ENCODE peak calls at places on chromosomes 12 and 14, in six cellular contexts. One of them, this sample, is unnamed.

GRCh38 chr12:28622416-28622815 is 432.2 kb downstream of the CCDC91 start:
- DNase-seq in astrocyte: peak; percentile 64
- DNase-seq in left lung: no peak
- DNase-seq in brain microvascular endothelial cell: peak; percentile 30
- DNase-seq in left ventricle myocardium inferior: no peak
- DNase-seq in body of pancreas: no peak
- DNase-seq in this sample: no peak

GRCh38 chr12:21529456-21529855 is 3.4 kb downstream of the SPX start:
- DNase-seq in left lung: no peak
- DNase-seq in astrocyte: no peak
- DNase-seq in brain microvascular endothelial cell: no peak
- DNase-seq in left ventricle myocardium inferior: no peak
- DNase-seq in body of pancreas: peak; percentile 74
- DNase-seq in this sample: no peak

GRCh38 chr12:66538970-66539369 is 139.9 kb downstream of the GRIP1 start:
- DNase-seq in body of pancreas: no peak
- DNase-seq in astrocyte: peak; percentile 49
- DNase-seq in left ventricle myocardium inferior: no peak
- DNase-seq in brain microvascular endothelial cell: no peak
- DNase-seq in left lung: no peak
- DNase-seq in this sample: no peak

GRCh38 chr12:6730169-6730568 is 6.3 kb downstream of the COPS7A start:
- DNase-seq in left lung: no peak
- DNase-seq in left ventricle myocardium inferior: no peak
- DNase-seq in brain microvascular endothelial cell: no peak
- DNase-seq in body of pancreas: no peak
- DNase-seq in astrocyte: no peak
- DNase-seq in this sample: no peak

GRCh38 chr14:60657609-60657983 is 8.3 kb upstream of the SIX1 start:
- DNase-seq in left ventricle myocardium inferior: no peak
- DNase-seq in left lung: no peak
- DNase-seq in astrocyte: no peak
- DNase-seq in body of pancreas: no peak
- DNase-seq in brain microvascular endothelial cell: no peak
- DNase-seq in this sample: no peak

GRCh38 chr12:70070494-70071007 is 172.7 kb upstream of the CNOT2 start:
- DNase-seq in left lung: no peak
- DNase-seq in left ventricle myocardium inferior: no peak
- DNase-seq in body of pancreas: no peak
- DNase-seq in astrocyte: no peak
- DNase-seq in brain microvascular endothelial cell: no peak
- DNase-seq in this sample: no peak

GRCh38 chr12:101995684-101996083 is 66.1 kb downstream of the WASHC3 start:
- DNase-seq in astrocyte: no peak
- DNase-seq in left lung: no peak
- DNase-seq in body of pancreas: no peak
- DNase-seq in left ventricle myocardium inferior: no peak
- DNase-seq in brain microvascular endothelial cell: no peak
- DNase-seq in this sample: no peak

GRCh38 chr12:105831372-105831771 is 307.4 kb downstream of the NUAK1 start:
- DNase-seq in body of pancreas: no peak
- DNase-seq in left lung: no peak
- DNase-seq in astrocyte: no peak
- DNase-seq in left ventricle myocardium inferior: no peak
- DNase-seq in brain microvascular endothelial cell: no peak
- DNase-seq in this sample: no peak

GRCh38 chr12:190881-191280 is 23.1 kb downstream of the SLC6A12 start:
- DNase-seq in left ventricle myocardium inferior: no peak
- DNase-seq in body of pancreas: no peak
- DNase-seq in brain microvascular endothelial cell: no peak
- DNase-seq in astrocyte: no peak
- DNase-seq in left lung: no peak
- DNase-seq in this sample: no peak

GRCh38 chr14:81289516-81289915 is 68.8 kb upstream of the GTF2A1 start:
- DNase-seq in body of pancreas: no peak
- DNase-seq in astrocyte: no peak
- DNase-seq in brain microvascular endothelial cell: no peak
- DNase-seq in left ventricle myocardium inferior: no peak
- DNase-seq in left lung: no peak
- DNase-seq in this sample: no peak

GRCh38 chr12:252634-253033 is 10.0 kb downstream of the SLC6A13 start:
- DNase-seq in body of pancreas: no peak
- DNase-seq in brain microvascular endothelial cell: no peak
- DNase-seq in left ventricle myocardium inferior: no peak
- DNase-seq in astrocyte: no peak
- DNase-seq in left lung: no peak
- DNase-seq in this sample: no peak

GRCh38 chr12:117294206-117294605 is 67.2 kb downstream of the NOS1 start:
- DNase-seq in astrocyte: no peak
- DNase-seq in left ventricle myocardium inferior: no peak
- DNase-seq in body of pancreas: no peak
- DNase-seq in brain microvascular endothelial cell: no peak
- DNase-seq in left lung: no peak
- DNase-seq in this sample: no peak

GRCh38 chr12:13435535-13435934 is 239.0 kb downstream of the EMP1 start:
- DNase-seq in left ventricle myocardium inferior: no peak
- DNase-seq in brain microvascular endothelial cell: peak; percentile 9
- DNase-seq in left lung: no peak
- DNase-seq in astrocyte: no peak
- DNase-seq in body of pancreas: no peak
- DNase-seq in this sample: no peak

GRCh38 chr12:52614381-52615207 is 3.8 kb downstream of the KRT73 start:
- DNase-seq in brain microvascular endothelial cell: no peak
- DNase-seq in left ventricle myocardium inferior: no peak
- DNase-seq in astrocyte: no peak
- DNase-seq in body of pancreas: no peak
- DNase-seq in left lung: no peak
- DNase-seq in this sample: no peak

GRCh38 chr14:94548131-94548998 is 12.9 kb upstream of the SERPINA4 start:
- DNase-seq in left lung: no peak
- DNase-seq in astrocyte: no peak
- DNase-seq in body of pancreas: no peak
- DNase-seq in left ventricle myocardium inferior: no peak
- DNase-seq in brain microvascular endothelial cell: no peak
- DNase-seq in this sample: no peak

GRCh38 chr14:102988054-102988453 is 65.6 kb downstream of the AMN start:
- DNase-seq in left lung: no peak
- DNase-seq in body of pancreas: no peak
- DNase-seq in astrocyte: no peak
- DNase-seq in brain microvascular endothelial cell: no peak
- DNase-seq in left ventricle myocardium inferior: no peak
- DNase-seq in this sample: no peak

GRCh38 chr12:54301428-54302045 is 722 bp upstream of the NFE2 start:
- DNase-seq in brain microvascular endothelial cell: no peak
- DNase-seq in astrocyte: no peak
- DNase-seq in body of pancreas: no peak
- DNase-seq in left lung: no peak
- DNase-seq in left ventricle myocardium inferior: no peak
- DNase-seq in this sample: no peak

GRCh38 chr12:54300267-54300731 is 516 bp downstream of the NFE2 start:
- DNase-seq in brain microvascular endothelial cell: no peak
- DNase-seq in astrocyte: no peak
- DNase-seq in left lung: no peak
- DNase-seq in left ventricle myocardium inferior: no peak
- DNase-seq in body of pancreas: no peak
- DNase-seq in this sample: no peak

GRCh38 chr12:54300732-54301427 is at the start of gene NFE2:
- DNase-seq in body of pancreas: peak; percentile 74
- DNase-seq in astrocyte: peak; percentile 74
- DNase-seq in brain microvascular endothelial cell: peak; percentile 60
- DNase-seq in left lung: peak; percentile 81
- DNase-seq in left ventricle myocardium inferior: peak; percentile 37
- DNase-seq in this sample: no peak

GRCh38 chr12:54306925-54307731 is 6.3 kb upstream of the NFE2 start:
- DNase-seq in astrocyte: peak; percentile 23
- DNase-seq in left ventricle myocardium inferior: peak; percentile 79
- DNase-seq in left lung: peak; percentile 97
- DNase-seq in body of pancreas: peak; percentile 52
- DNase-seq in brain microvascular endothelial cell: no peak
- DNase-seq in this sample: no peak

DNA sequence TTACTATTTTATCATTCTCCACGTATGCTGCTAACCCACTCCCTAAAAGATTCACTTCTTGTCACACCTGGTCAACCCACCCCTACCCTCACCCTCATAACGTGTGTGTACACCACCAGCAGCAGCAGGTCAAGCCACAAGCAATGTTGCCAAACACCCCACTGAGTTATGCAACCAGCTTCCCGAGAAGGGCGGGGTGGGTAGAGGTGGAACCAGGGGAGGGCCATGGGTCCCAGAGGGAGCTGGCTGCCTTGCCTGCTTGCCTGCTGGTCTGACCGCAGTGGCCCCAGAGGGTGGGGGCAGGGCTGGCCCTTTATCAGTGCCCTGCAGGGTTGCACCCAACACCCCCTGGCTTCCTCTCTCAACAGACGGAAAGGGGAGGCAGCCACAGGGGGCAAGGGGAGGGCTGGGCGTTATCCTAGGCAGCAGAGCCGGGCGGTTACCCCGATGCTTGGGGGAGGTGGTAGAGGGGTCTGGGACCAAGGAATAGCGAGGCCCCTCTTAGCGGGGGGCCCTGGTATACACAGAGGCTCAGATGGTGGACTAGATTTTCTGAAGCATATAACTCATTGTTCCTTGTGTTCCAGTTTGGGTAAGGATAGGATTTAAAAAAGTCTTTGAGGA is 3.5 kb upstream of the NFE2 start:
- DNase-seq in body of pancreas: peak; percentile 81
- DNase-seq in left ventricle myocardium inferior: peak; percentile 71
- DNase-seq in astrocyte: peak; percentile 49
- DNase-seq in left lung: peak; percentile 93
- DNase-seq in brain microvascular endothelial cell: no peak
- DNase-seq in this sample: no peak
- H3K4me3 ChIP-seq in body of pancreas: no peak overlapping the region
- H3K4me3 ChIP-seq in left ventricle myocardium inferior: peak overlapping the region; percentile 19
- H3K4me3 ChIP-seq in astrocyte: no peak overlapping the region
- H3K4me3 ChIP-seq in left lung: no peak overlapping the region
- H3K4me3 ChIP-seq in brain microvascular endothelial cell: no peak overlapping the region
- H3K4me3 ChIP-seq in this sample: no peak overlapping the region

GRCh38 chr12:14845350-14845750 is 2.0 kb upstream of the ART4 start:
- DNase-seq in body of pancreas: peak; percentile 70
- DNase-seq in astrocyte: peak; percentile 41
- DNase-seq in brain microvascular endothelial cell: peak; percentile 65
- DNase-seq in left ventricle myocardium inferior: no peak
- DNase-seq in left lung: no peak
- DNase-seq in this sample: peak; percentile 13
- TF ChIP-seq CTCF in body of pancreas: peak; percentile 88
- TF ChIP-seq CTCF in astrocyte: peak; percentile 75
- TF ChIP-seq CTCF in brain microvascular endothelial cell: peak; percentile 76
- TF ChIP-seq CTCF in left ventricle myocardium inferior: peak; percentile 85
- TF ChIP-seq CTCF in left lung: peak; percentile 65
- TF ChIP-seq CTCF in this sample: peak; percentile 63

GRCh38 chr12:104702565-104703139 is 245.9 kb downstream of the CHST11 start:
- DNase-seq in astrocyte: no peak
- DNase-seq in brain microvascular endothelial cell: peak; percentile 57
- DNase-seq in left lung: no peak
- DNase-seq in body of pancreas: peak; percentile 37
- DNase-seq in left ventricle myocardium inferior: peak; percentile 63
- DNase-seq in this sample: no peak

GRCh38 chr12:104701756-104702155 is 245.0 kb downstream of the CHST11 start:
- DNase-seq in brain microvascular endothelial cell: no peak
- DNase-seq in left ventricle myocardium inferior: no peak
- DNase-seq in astrocyte: no peak
- DNase-seq in body of pancreas: peak; percentile 34
- DNase-seq in left lung: no peak
- DNase-seq in this sample: no peak

GRCh38 chr12:104703372-104703771 is 246.6 kb downstream of the CHST11 start:
- DNase-seq in left lung: no peak
- DNase-seq in astrocyte: no peak
- DNase-seq in body of pancreas: no peak
- DNase-seq in left ventricle myocardium inferior: no peak
- DNase-seq in brain microvascular endothelial cell: no peak
- DNase-seq in this sample: no peak

GRCh38 chr12:104701301-104701700 is 244.6 kb downstream of the CHST11 start:
- DNase-seq in left ventricle myocardium inferior: no peak
- DNase-seq in body of pancreas: no peak
- DNase-seq in astrocyte: no peak
- DNase-seq in left lung: no peak
- DNase-seq in brain microvascular endothelial cell: no peak
- DNase-seq in this sample: no peak

DNA sequence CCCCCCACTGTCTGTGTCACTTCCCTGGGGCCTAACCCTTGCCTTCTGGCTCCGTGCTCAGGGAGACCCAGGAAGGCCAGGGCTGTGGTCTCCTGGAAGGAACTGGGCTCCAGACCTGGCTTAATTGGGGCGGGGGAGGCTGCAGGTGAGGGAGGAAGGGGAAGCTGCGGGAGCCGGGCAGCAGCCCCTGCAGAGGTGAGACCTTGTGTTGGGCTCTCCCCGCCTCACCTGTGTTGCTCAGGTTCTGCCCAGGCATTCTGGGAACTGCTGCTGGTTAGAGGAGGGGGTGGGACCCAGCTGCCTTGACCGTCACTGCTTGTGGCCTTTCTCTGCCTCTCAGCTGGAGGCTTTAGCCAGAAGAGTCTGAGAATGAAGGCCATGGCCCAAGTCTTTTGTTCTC is 247.5 kb downstream of the CHST11 start:
- DNase-seq in body of pancreas: no peak
- DNase-seq in brain microvascular endothelial cell: no peak
- DNase-seq in left lung: no peak
- DNase-seq in astrocyte: no peak
- DNase-seq in left ventricle myocardium inferior: no peak
- DNase-seq in this sample: no peak
- H3K27me3 ChIP-seq in body of pancreas: no peaks in the 10 kb centered on the region
- H3K27me3 ChIP-seq in brain microvascular endothelial cell: no peaks in the 10 kb centered on the region
- H3K27me3 ChIP-seq in left lung: no peaks in the 10 kb centered on the region
- H3K27me3 ChIP-seq in astrocyte: no peaks in the 10 kb centered on the region
- H3K27me3 ChIP-seq in left ventricle myocardium inferior: no peaks in the 10 kb centered on the region
- H3K27me3 ChIP-seq in this sample: no peaks in the 10 kb centered on the region

GRCh38 chr14:24367506-24368214 is at the start of gene NFATC4:
- DNase-seq in left lung: peak; percentile 82
- DNase-seq in left ventricle myocardium inferior: peak; percentile 75
- DNase-seq in astrocyte: peak; percentile 88
- DNase-seq in brain microvascular endothelial cell: peak; percentile 93
- DNase-seq in body of pancreas: peak; percentile 72
- DNase-seq in this sample: no peak

GRCh38 chr14:24369907-24370687 is 2.1 kb downstream of the NFATC4 start:
- DNase-seq in body of pancreas: no peak
- DNase-seq in left lung: no peak
- DNase-seq in astrocyte: no peak
- DNase-seq in left ventricle myocardium inferior: no peak
- DNase-seq in brain microvascular endothelial cell: no peak
- DNase-seq in this sample: no peak

GRCh38 chr14:24368215-24368561 is 204 bp downstream of the NFATC4 start:
- DNase-seq in left ventricle myocardium inferior: no peak
- DNase-seq in astrocyte: no peak
- DNase-seq in brain microvascular endothelial cell: no peak
- DNase-seq in left lung: no peak
- DNase-seq in body of pancreas: no peak
- DNase-seq in this sample: peak; percentile 27

GRCh38 chr14:24368562-24369252 is 723 bp downstream of the NFATC4 start:
- DNase-seq in left ventricle myocardium inferior: peak; percentile 52
- DNase-seq in body of pancreas: peak; percentile 60
- DNase-seq in brain microvascular endothelial cell: peak; percentile 46
- DNase-seq in astrocyte: peak; percentile 57
- DNase-seq in left lung: peak; percentile 54
- DNase-seq in this sample: peak; percentile 72

DNA sequence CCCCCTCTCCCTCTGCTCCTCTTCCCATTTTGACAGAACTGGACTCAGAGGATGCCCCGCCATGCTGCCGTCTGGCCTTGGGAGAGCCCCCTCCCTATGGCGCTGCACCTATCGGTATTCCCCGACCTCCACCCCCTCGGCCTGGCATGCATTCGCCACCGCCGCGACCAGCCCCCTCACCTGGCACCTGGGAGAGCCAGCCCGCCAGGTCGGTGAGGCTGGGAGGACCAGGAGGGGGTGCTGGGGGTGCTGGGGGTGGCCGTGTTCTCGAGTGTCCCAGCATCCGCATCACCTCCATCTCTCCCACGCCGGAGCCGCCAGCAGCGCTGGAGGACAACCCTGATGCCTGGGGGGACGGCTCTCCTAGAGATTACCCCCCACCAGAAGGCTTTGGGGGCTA is 1.5 kb downstream of the NFATC4 start:
- DNase-seq in body of pancreas: no peak
- DNase-seq in left lung: no peak
- DNase-seq in left ventricle myocardium inferior: no peak
- DNase-seq in brain microvascular endothelial cell: no peak
- DNase-seq in astrocyte: no peak
- DNase-seq in this sample: no peak
- H3K4me3 ChIP-seq in body of pancreas: no peak overlapping the region
- H3K4me3 ChIP-seq in left lung: no peak overlapping the region
- H3K4me3 ChIP-seq in left ventricle myocardium inferior: peak overlapping the region; percentile 70
- H3K4me3 ChIP-seq in brain microvascular endothelial cell: peak overlapping the region; percentile 80
- H3K4me3 ChIP-seq in astrocyte: peak overlapping the region; percentile 84
- H3K4me3 ChIP-seq in this sample: no peak overlapping the region

This sample was measured in GM06990.